ENCODE peak calls at places on chromosome 11, in four cellular contexts. Q is CD8-positive, alpha-beta memory T cell; P is body of pancreas; H is cardiac muscle cell. X is an unnamed sample. For H3K4me1 and H3K36me3, the result is how much of the 10 kb centered on the place peaks cover.

GRCh38 chr11:19241260-19242183 is 777 bp upstream of the E2F8 start:
- DNase-seq in Q (peak), P (peak), H (peak), X (peak)

GRCh38 chr11:114348200-114349191 is 51.8 kb downstream of the C11orf71 start:
- DNase-seq in Q (no peak), P (peak), H (peak), X (no peak)

GRCh38 chr11:2883717-2884423 is 1.7 kb downstream of the CDKN1C start:
- DNase-seq in Q (no peak), P (no peak), H (peak), X (no peak)

GRCh38 chr11:110027627-110028371 is 65.4 kb upstream of the ZC3H12C start:
- DNase-seq in Q (no peak), P (no peak), H (no peak), X (no peak)

GRCh38 chr11:6022954-6023353 is 7.6 kb downstream of the OR56A1 start:
- DNase-seq in Q (no peak), P (peak), H (peak), X (peak)

GRCh38 chr11:115676768-115677167 is 172.6 kb upstream of the CADM1 start:
- DNase-seq in Q (no peak), P (no peak), H (no peak), X (no peak)

GRCh38 chr11:104198576-104198975 is 34.6 kb upstream of the PDGFD start:
- DNase-seq in Q (no peak), P (no peak), H (no peak), X (no peak)

GRCh38 chr11:128419012-128419767 is 168.2 kb downstream of the ETS1 start:
- DNase-seq in Q (no peak), P (no peak), H (no peak), X (peak)

GRCh38 chr11:2807276-2807681 is 78.3 kb downstream of the CDKN1C start:
- DNase-seq in Q (no peak), P (peak), H (no peak), X (peak)

GRCh38 chr11:111520565-111520964 is 6.0 kb downstream of the HOATZ start:
- DNase-seq in Q (no peak), P (no peak), H (no peak), X (no peak)

GRCh38 chr11:13850256-13851010 is 112.1 kb upstream of the SPON1 start:
- DNase-seq in Q (no peak), P (no peak), H (no peak), X (no peak)

GRCh38 chr11:82711648-82712047 is 22.0 kb downstream of the FAM181B start:
- DNase-seq in Q (no peak), P (no peak), H (no peak), X (no peak)

GRCh38 chr11:109858152-109858551 is 235.0 kb upstream of the ZC3H12C start:
- DNase-seq in Q (no peak), P (no peak), H (peak), X (no peak)

GRCh38 chr11:13959001-13959400 is 3.5 kb upstream of the SPON1 start:
- DNase-seq in Q (no peak), P (no peak), H (no peak), X (no peak)

GRCh38 chr11:61950035-61950547 is at the start of gene BEST1:
- DNase-seq in Q (no peak), P (no peak), H (no peak), X (no peak)

GRCh38 chr11:8250446-8250845 is 13.2 kb downstream of the LMO1 start:
- DNase-seq in Q (no peak), P (no peak), H (no peak), X (no peak)

GRCh38 chr11:128814856-128815705 is 52.0 kb downstream of the KCNJ1 start:
- DNase-seq in Q (no peak), P (peak), H (peak), X (no peak)

GRCh38 chr11:33366918-33367317 is 109.7 kb downstream of the HIPK3 start:
- DNase-seq in Q (no peak), P (no peak), H (no peak), X (no peak)

GRCh38 chr11:73140213-73141030 is 1.7 kb downstream of the FCHSD2 start:
- DNase-seq in Q (no peak), P (peak), H (peak), X (peak)

GRCh38 chr11:119356349-119357031 is 10.0 kb upstream of the MFRP start:
- DNase-seq in Q (peak), P (peak), H (peak), X (peak)

GRCh38 chr11:119505861-119506260 is 82.9 kb upstream of the THY1 start:
- DNase-seq in Q (no peak), P (no peak), H (no peak), X (no peak)

GRCh38 chr11:81915045-81915444 is 818.6 kb downstream of the FAM181B start:
- DNase-seq in Q (no peak), P (no peak), H (no peak), X (no peak)

GRCh38 chr11:94897330-94897768 is 76.0 kb downstream of the CWC15 start:
- DNase-seq in Q (no peak), P (peak), H (peak), X (peak)

GRCh38 chr11:63212742-63213141 is 30.7 kb downstream of the SLC22A25 start:
- DNase-seq in Q (no peak), P (no peak), H (peak), X (no peak)

GRCh38 chr11:61021661-61022212 is 50.3 kb downstream of the CD6 start:
- DNase-seq in Q (peak), P (peak), H (no peak), X (peak)

GRCh38 chr11:102473543-102473942 is 21.0 kb upstream of the TMEM123 start:
- DNase-seq in Q (no peak), P (no peak), H (no peak), X (peak)

GRCh38 chr11:18752502-18752901 is 26.5 kb upstream of the IGSF22 start:
- DNase-seq in Q (no peak), P (no peak), H (no peak), X (no peak)

GRCh38 chr11:19679952-19680823 is 32.4 kb upstream of the NAV2 start:
- DNase-seq in Q (no peak), P (peak), H (peak), X (peak)

GRCh38 chr11:14357843-14358728 is 897 bp downstream of the RRAS2 start:
- DNase-seq in Q (peak), P (peak), H (peak), X (peak)

GRCh38 chr11:117833401-117833891 is 8.9 kb upstream of the FXYD2 start:
- DNase-seq in Q (peak), P (peak), H (no peak), X (peak)

DNA sequence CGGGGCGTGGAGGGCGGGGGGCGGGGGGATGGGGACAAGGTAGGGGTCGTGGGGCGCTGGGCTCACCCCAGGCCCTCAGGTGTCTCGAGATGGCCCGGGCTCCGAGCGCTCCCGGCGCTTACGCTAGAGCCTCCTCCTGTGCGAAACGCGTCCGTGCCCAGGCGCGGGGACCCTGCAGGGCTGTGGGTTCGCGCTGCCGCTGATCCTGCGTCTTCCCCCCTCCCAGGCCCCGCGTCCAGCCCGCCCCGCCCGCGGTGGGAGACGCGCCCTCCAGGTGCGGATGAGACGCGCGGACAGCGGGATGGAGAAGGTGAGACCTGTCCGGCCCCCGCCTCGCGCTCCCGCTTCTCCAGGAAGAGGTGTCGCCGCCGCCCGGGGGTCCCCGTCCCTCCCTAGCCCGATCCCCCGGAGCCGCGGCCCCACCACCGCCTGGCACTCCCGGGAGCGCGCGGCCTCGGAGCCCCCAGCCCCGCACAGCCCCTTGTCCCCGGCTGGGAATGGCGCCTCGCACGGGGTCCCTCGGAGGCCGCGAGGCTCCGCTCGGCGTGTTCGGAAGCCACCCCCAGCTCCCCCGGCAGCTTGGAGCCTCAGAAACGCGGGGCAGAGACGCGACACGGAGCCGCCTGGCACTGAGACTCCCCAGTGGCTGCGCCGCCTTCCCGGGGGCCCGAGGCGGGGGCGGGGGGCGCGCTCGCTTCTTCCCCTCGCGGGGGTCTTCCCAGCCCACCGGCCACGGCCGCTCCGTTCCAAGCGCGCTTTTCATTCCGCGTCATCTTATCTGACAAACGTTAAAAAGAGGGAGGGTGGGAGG is 27.6 kb upstream of the TOLLIP start:
- DNase-seq in Q (peak), P (peak), H (peak), X (peak)
- H3K4me3 ChIP-seq in Q (no peak), P (no peak), H (peak), X (no peak)

DNA sequence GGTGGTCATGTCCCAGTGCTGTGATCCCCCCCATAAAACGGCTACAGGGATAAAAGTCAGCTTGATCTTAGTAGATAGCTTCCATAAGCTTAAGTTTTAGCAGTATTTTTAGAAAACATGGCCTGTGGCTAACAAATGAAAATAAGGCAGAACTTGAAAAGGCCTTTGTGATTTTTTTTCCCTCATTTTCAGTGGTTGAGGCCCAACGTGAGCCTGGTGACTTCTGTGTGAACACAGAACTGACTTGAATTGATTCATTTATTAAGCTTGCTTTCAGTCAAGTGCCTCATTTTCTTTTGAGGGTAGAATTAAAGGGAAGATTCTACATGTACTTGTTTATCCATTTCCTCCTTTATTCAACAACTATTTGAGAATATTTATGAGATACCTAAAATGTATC is 44.6 kb downstream of the CD44 start:
- DNase-seq in Q (no peak), P (no peak), H (no peak), X (no peak)
- H3K4me1 ChIP-seq in Q (half or more), P (under half), H (under half), X (under half)

DNA sequence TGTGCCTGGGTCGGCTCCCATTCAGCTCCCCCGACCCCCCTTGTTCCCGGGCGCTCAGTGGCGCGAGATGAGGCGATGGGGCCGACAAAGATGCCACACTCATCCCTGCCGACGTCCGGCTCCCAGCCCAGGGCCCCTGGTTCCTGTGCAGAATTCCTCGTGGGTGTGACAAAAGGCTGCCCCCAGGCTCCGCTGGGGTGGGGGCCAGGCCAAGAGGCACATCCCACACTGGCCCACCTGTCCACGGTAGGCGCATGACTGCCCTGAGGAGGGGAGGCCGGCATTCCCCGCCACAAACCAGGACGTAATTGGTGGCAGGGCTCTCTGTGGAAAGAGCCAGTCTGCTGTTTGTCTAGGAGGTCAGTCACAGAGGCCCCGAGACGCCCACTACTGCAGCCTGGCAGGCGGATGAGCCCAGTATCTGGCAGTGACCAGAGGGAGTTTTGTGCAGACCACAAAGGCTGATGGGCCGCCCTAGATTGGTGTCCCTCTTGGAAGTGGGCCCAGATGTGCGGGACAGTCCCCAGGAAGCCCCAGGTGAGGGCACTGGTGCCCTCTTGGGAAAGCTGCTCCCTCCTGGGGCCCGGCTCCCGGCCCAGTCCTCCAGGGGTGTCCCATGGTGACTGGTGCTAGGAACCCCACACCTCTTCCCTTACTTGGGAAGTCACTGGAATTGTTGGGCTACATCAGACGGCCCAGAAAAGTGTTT is 5.7 kb downstream of the CCND1 start:
- DNase-seq in Q (peak), P (no peak), H (no peak), X (no peak)
- H3K36me3 ChIP-seq in Q (under half), P (under half), H (under half), X (under half)

GRCh38 chr11:46391186-46391577 is 394 bp downstream of the CHRM4 start:
- DNase-seq in Q (no peak), P (no peak), H (no peak), X (no peak)

GRCh38 chr11:46391578-46392420 is at the start of gene CHRM4:
- DNase-seq in Q (no peak), P (peak), H (peak), X (no peak)

GRCh38 chr11:46392421-46393230 is 1.1 kb upstream of the CHRM4 start:
- DNase-seq in Q (peak), P (peak), H (peak), X (peak)

GRCh38 chr11:46393759-46394158 is 2.2 kb upstream of the CHRM4 start:
- DNase-seq in Q (no peak), P (no peak), H (no peak), X (no peak)

GRCh38 chr11:46393231-46393616 is 1.6 kb upstream of the CHRM4 start:
- DNase-seq in Q (no peak), P (no peak), H (no peak), X (no peak)
- H3K4me3 ChIP-seq in Q (peak), P (no peak), H (no peak), X (no peak)

GRCh38 chr11:10648896-10649295 is 44.7 kb downstream of the IRAG1 start:
- DNase-seq in Q (no peak), P (no peak), H (no peak), X (no peak)

GRCh38 chr11:10646005-10646404 is 47.5 kb downstream of the IRAG1 start:
- DNase-seq in Q (no peak), P (no peak), H (no peak), X (no peak)

GRCh38 chr11:10645212-10645795 is 48.3 kb downstream of the IRAG1 start:
- DNase-seq in Q (no peak), P (no peak), H (no peak), X (no peak)

GRCh38 chr11:10650166-10650565 is 43.4 kb downstream of the IRAG1 start:
- DNase-seq in Q (no peak), P (no peak), H (no peak), X (no peak)

GRCh38 chr11:10646956-10647355 is 46.6 kb downstream of the IRAG1 start:
- DNase-seq in Q (no peak), P (no peak), H (no peak), X (no peak)
- H3K4me1 ChIP-seq in Q (under half), P (under half), H (under half), X (under half)

GRCh38 chr11:108206969-108207682 is 15.3 kb downstream of the NPAT start:
- DNase-seq in Q (no peak), P (no peak), H (no peak), X (no peak)

GRCh38 chr11:108206171-108206570 is 16.3 kb downstream of the NPAT start:
- DNase-seq in Q (no peak), P (no peak), H (no peak), X (no peak)

GRCh38 chr11:108203075-108203474 is 19.4 kb downstream of the NPAT start:
- DNase-seq in Q (no peak), P (no peak), H (no peak), X (no peak)

GRCh38 chr11:108204918-108205499 is 17.4 kb downstream of the NPAT start:
- DNase-seq in Q (no peak), P (no peak), H (no peak), X (no peak)

GRCh38 chr11:108204376-108204775 is 18.1 kb downstream of the NPAT start:
- DNase-seq in Q (no peak), P (no peak), H (no peak), X (no peak)
- H3K36me3 ChIP-seq in Q (half or more), P (under half), H (under half), X (under half)